ENCODE peak calls at places on chromosomes 12 and 14, in five cellular contexts. A is neuronal stem cell, Y is mesenchymal stem cell, L is IMR-90, K is H1. G is an unnamed sample.

GRCh38 chr12:52740591-52740990 is 36.6 kb downstream of the KRT76 start:
- DNase-seq in Y (no peak), A (no peak), K (no peak), L (no peak), G (no peak)

GRCh38 chr12:75883241-75883640 is 148.3 kb downstream of the PHLDA1 start:
- DNase-seq in L (no peak), Y (no peak), A (no peak), K (no peak), G (no peak)

GRCh38 chr12:56189336-56189917 is at the start of gene SMARCC2:
- DNase-seq in A (peak), K (peak), Y (peak), L (peak), G (peak)

GRCh38 chr12:12626471-12626870 is 14.8 kb downstream of the CREBL2 start:
- DNase-seq in A (no peak), Y (no peak), L (peak), K (no peak), G (no peak)

GRCh38 chr14:105355850-105356604 is 41.5 kb downstream of the PACS2 start:
- DNase-seq in A (no peak), Y (no peak), L (no peak), K (no peak), G (no peak)

GRCh38 chr12:79121486-79121885 is 256.9 kb downstream of the SYT1 start:
- DNase-seq in Y (peak), K (no peak), L (no peak), A (no peak), G (no peak)

GRCh38 chr12:50390284-50390683 is 6.1 kb downstream of the FAM186A start:
- DNase-seq in Y (peak), L (peak), K (no peak), A (no peak), G (peak)

GRCh38 chr12:91777268-91777997 is 368.2 kb downstream of the BTG1 start:
- DNase-seq in Y (peak), K (no peak), A (no peak), L (peak), G (peak)

GRCh38 chr14:92603309-92604257 is 90.0 kb downstream of the RIN3 start:
- DNase-seq in A (peak), K (no peak), Y (peak), L (peak), G (peak)

GRCh38 chr14:55438066-55438683 is 2.2 kb downstream of the TBPL2 start:
- DNase-seq in L (peak), K (no peak), Y (peak), A (peak), G (peak)

GRCh38 chr12:45703942-45704341 is 25.6 kb upstream of the ARID2 start:
- DNase-seq in K (no peak), A (no peak), L (peak), Y (no peak), G (no peak)

GRCh38 chr14:64193821-64194220 is 100.3 kb downstream of the ESR2 start:
- DNase-seq in Y (no peak), K (no peak), L (no peak), A (no peak), G (peak)

GRCh38 chr14:99701260-99701659 is 17.2 kb downstream of the CYP46A1 start:
- DNase-seq in L (no peak), Y (no peak), K (no peak), A (no peak), G (no peak)

GRCh38 chr14:101457177-101457935 is 103.9 kb upstream of the DIO3 start:
- DNase-seq in Y (no peak), K (peak), L (no peak), A (peak), G (no peak)

GRCh38 chr12:122423258-122424165 is 1.0 kb upstream of the CLIP1 start:
- DNase-seq in K (peak), L (peak), A (peak), Y (peak), G (peak)

GRCh38 chr14:20857630-20858261 is 33.4 kb upstream of the RNASE3 start:
- DNase-seq in L (peak), Y (peak), K (peak), A (peak), G (peak)

GRCh38 chr14:75279739-75280447 is 1.3 kb downstream of the FOS start:
- DNase-seq in K (peak), A (no peak), Y (peak), L (peak), G (no peak)

GRCh38 chr14:55556929-55557623 is 22.9 kb upstream of the KTN1 start:
- DNase-seq in A (no peak), L (peak), K (no peak), Y (peak), G (peak)

GRCh38 chr12:89497005-89497404 is 27.6 kb downstream of the GALNT4 start:
- DNase-seq in A (no peak), L (peak), Y (no peak), K (no peak), G (no peak)

GRCh38 chr12:31702047-31702446 is 26.8 kb downstream of the AMN1 start:
- DNase-seq in A (no peak), Y (peak), K (no peak), L (peak), G (no peak)

GRCh38 chr12:130664252-130664651 is 51.8 kb downstream of the RIMBP2 start:
- DNase-seq in L (no peak), Y (no peak), A (no peak), K (no peak), G (no peak)

GRCh38 chr12:78062781-78063180 is 232.1 kb downstream of the NAV3 start:
- DNase-seq in A (no peak), Y (peak), L (peak), K (no peak), G (no peak)

GRCh38 chr12:75977952-75978671 is 53.5 kb downstream of the PHLDA1 start:
- DNase-seq in K (no peak), L (peak), A (peak), Y (peak), G (peak)

GRCh38 chr14:52175982-52176502 is 91.5 kb upstream of the PTGDR start:
- DNase-seq in L (no peak), A (no peak), K (no peak), Y (no peak), G (no peak)

GRCh38 chr14:50520947-50521815 is 11.2 kb downstream of the MAP4K5 start:
- DNase-seq in L (peak), Y (peak), A (no peak), K (no peak), G (no peak)

GRCh38 chr14:50524071-50524470 is 8.3 kb downstream of the MAP4K5 start:
- DNase-seq in L (no peak), A (no peak), K (no peak), Y (no peak), G (no peak)

GRCh38 chr14:50523271-50524041 is 8.9 kb downstream of the MAP4K5 start:
- DNase-seq in Y (no peak), K (no peak), A (no peak), L (no peak), G (no peak)

GRCh38 chr14:50524731-50525510 is 7.4 kb downstream of the MAP4K5 start:
- DNase-seq in A (no peak), K (no peak), L (no peak), Y (no peak), G (no peak)

DNA sequence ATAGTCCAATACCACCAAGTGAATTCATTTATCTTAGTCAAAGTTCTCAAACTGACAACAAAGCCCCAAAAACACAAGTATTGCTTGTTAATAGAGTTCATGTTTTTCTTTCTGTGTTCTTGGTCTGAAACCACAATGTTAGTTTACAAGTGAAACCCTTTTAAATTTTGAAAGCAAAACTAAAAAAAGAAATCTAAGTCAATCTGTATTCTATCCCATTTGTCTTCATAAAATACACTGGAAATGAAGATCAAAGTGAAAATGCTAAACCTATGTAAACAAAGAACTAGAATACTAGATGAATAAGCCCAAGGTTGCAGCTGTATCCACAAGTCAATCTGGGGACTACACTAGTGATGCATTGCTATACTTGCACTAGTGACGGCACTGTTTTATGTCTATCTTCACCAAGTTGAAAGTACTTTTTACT is 10.4 kb downstream of the MAP4K5 start:
- DNase-seq in L (peak), K (no peak), Y (peak), A (no peak), G (no peak)
- H3K4me3 ChIP-seq in L (no peak), K (no peak), Y (no peak), A (no peak), G (no peak)

GRCh38 chr14:61822458-61822857 is 60.2 kb downstream of the SNAPC1 start:
- DNase-seq in A (no peak), Y (no peak), K (no peak), L (no peak), G (no peak)
- H4K91ac ChIP-seq in A (no peak), Y (no peak), K (no peak), L (no peak), G (no peak)

GRCh38 chr14:59275668-59276067 is 87.2 kb downstream of the DAAM1 start:
- DNase-seq in Y (peak), L (peak), K (no peak), A (no peak), G (no peak)
- H3K4me3 ChIP-seq in Y (no peak), L (no peak), K (no peak), A (no peak), G (no peak)

GRCh38 chr12:54689034-54689372 is 40.8 kb upstream of the DCD start:
- DNase-seq in L (no peak), Y (no peak), A (no peak), K (no peak), G (no peak)

GRCh38 chr12:54682674-54683073 is 34.5 kb upstream of the DCD start:
- DNase-seq in K (no peak), L (no peak), A (no peak), Y (no peak), G (no peak)

GRCh38 chr12:54683388-54683787 is 35.2 kb upstream of the DCD start:
- DNase-seq in K (no peak), A (no peak), L (no peak), Y (no peak), G (no peak)

GRCh38 chr12:54688309-54689033 is 40.3 kb upstream of the DCD start:
- DNase-seq in Y (no peak), A (no peak), K (no peak), L (no peak), G (no peak)

GRCh38 chr12:54684636-54685630 is 36.8 kb upstream of the DCD start:
- DNase-seq in L (no peak), Y (no peak), A (no peak), K (no peak), G (no peak)
- H4K91ac ChIP-seq in L (no peak), Y (no peak), A (no peak), K (peak), G (no peak)

GRCh38 chr14:91506226-91506625 is 3.9 kb downstream of the PPP4R3A start:
- DNase-seq in L (no peak), A (no peak), Y (no peak), K (no peak), G (no peak)
- H3K4me3 ChIP-seq in L (no peak), A (peak), Y (no peak), K (no peak), G (no peak)

GRCh38 chr14:81220488-81220766 is 332 bp downstream of the GTF2A1 start:
- DNase-seq in A (no peak), K (no peak), Y (no peak), L (no peak), G (no peak)

GRCh38 chr14:81221579-81222102 is 882 bp upstream of the GTF2A1 start:
- DNase-seq in L (peak), A (no peak), K (no peak), Y (no peak), G (no peak)

GRCh38 chr14:81219210-81219820 is 1.4 kb downstream of the GTF2A1 start:
- DNase-seq in L (peak), Y (peak), K (peak), A (peak), G (peak)

GRCh38 chr14:81219821-81220487 is 805 bp downstream of the GTF2A1 start:
- DNase-seq in K (peak), Y (no peak), L (peak), A (no peak), G (peak)

GRCh38 chr14:81220767-81221578 is at the start of gene GTF2A1:
- DNase-seq in K (peak), A (peak), Y (peak), L (peak), G (peak)
- H4K91ac ChIP-seq in K (peak), A (no peak), Y (peak), L (peak), G (peak)

GRCh38 chr14:103744621-103745395 is 29.2 kb downstream of the ZFYVE21 start:
- DNase-seq in K (no peak), Y (no peak), A (no peak), L (no peak), G (no peak)
- H3K4me3 ChIP-seq in K (no peak), Y (no peak), A (no peak), L (no peak), G (no peak)

G was measured in trophoblast cell.